ENCODE peak calls at places on chromosomes 1 and 21, in seven cellular contexts. One of them, this sample, is unnamed.

GRCh38 chr1:99533909-99534907 is 111.7 kb upstream of the PALMD start:
- DNase-seq in GM18507: no peak
- DNase-seq in hepatocyte: no peak
- DNase-seq in NCI-H524: no peak
- DNase-seq in mammary epithelial cell: no peak
- DNase-seq in HTR-8/SVneo: no peak
- DNase-seq in CD8-positive, alpha-beta T cell: no peak
- DNase-seq in this sample: no peak

GRCh38 chr1:99456536-99456935 is 189.4 kb upstream of the PALMD start:
- DNase-seq in mammary epithelial cell: peak
- DNase-seq in GM18507: no peak
- DNase-seq in CD8-positive, alpha-beta T cell: no peak
- DNase-seq in NCI-H524: no peak
- DNase-seq in HTR-8/SVneo: no peak
- DNase-seq in hepatocyte: no peak
- DNase-seq in this sample: no peak

GRCh38 chr1:183568176-183569041 is 21.9 kb downstream of the NCF2 start:
- DNase-seq in CD8-positive, alpha-beta T cell: no peak
- DNase-seq in NCI-H524: no peak
- DNase-seq in GM18507: no peak
- DNase-seq in mammary epithelial cell: no peak
- DNase-seq in hepatocyte: no peak
- DNase-seq in HTR-8/SVneo: no peak
- DNase-seq in this sample: no peak

GRCh38 chr1:77514871-77515776 is 167.3 kb downstream of the ZZZ3 start:
- DNase-seq in GM18507: no peak
- DNase-seq in hepatocyte: no peak
- DNase-seq in HTR-8/SVneo: no peak
- DNase-seq in mammary epithelial cell: no peak
- DNase-seq in CD8-positive, alpha-beta T cell: no peak
- DNase-seq in NCI-H524: no peak
- DNase-seq in this sample: no peak

GRCh38 chr1:152072311-152072710 is 16.6 kb downstream of the TCHHL1 start:
- DNase-seq in NCI-H524: no peak
- DNase-seq in GM18507: no peak
- DNase-seq in HTR-8/SVneo: no peak
- DNase-seq in mammary epithelial cell: no peak
- DNase-seq in hepatocyte: no peak
- DNase-seq in CD8-positive, alpha-beta T cell: no peak
- DNase-seq in this sample: no peak

GRCh38 chr1:10803971-10804820 is 7.8 kb upstream of the CASZ1 start:
- DNase-seq in NCI-H524: no peak
- DNase-seq in CD8-positive, alpha-beta T cell: no peak
- DNase-seq in HTR-8/SVneo: no peak
- DNase-seq in mammary epithelial cell: peak
- DNase-seq in GM18507: no peak
- DNase-seq in hepatocyte: peak
- DNase-seq in this sample: no peak

GRCh38 chr1:246503341-246503740 is 3.7 kb downstream of the SMYD3 start:
- DNase-seq in GM18507: no peak
- DNase-seq in NCI-H524: no peak
- DNase-seq in HTR-8/SVneo: peak
- DNase-seq in hepatocyte: no peak
- DNase-seq in mammary epithelial cell: peak
- DNase-seq in CD8-positive, alpha-beta T cell: no peak
- DNase-seq in this sample: no peak

GRCh38 chr1:22652881-22653316 is at the start of gene C1QB:
- DNase-seq in GM18507: no peak
- DNase-seq in CD8-positive, alpha-beta T cell: no peak
- DNase-seq in NCI-H524: no peak
- DNase-seq in hepatocyte: no peak
- DNase-seq in mammary epithelial cell: no peak
- DNase-seq in HTR-8/SVneo: no peak
- DNase-seq in this sample: no peak

GRCh38 chr21:24658016-24658415 is 949.3 kb downstream of the MRPL39 start:
- DNase-seq in mammary epithelial cell: no peak
- DNase-seq in hepatocyte: no peak
- DNase-seq in HTR-8/SVneo: no peak
- DNase-seq in GM18507: no peak
- DNase-seq in NCI-H524: no peak
- DNase-seq in CD8-positive, alpha-beta T cell: no peak
- DNase-seq in this sample: no peak

GRCh38 chr1:204359474-204360255 is at the start of gene PLEKHA6:
- DNase-seq in CD8-positive, alpha-beta T cell: no peak
- DNase-seq in GM18507: no peak
- DNase-seq in NCI-H524: peak
- DNase-seq in HTR-8/SVneo: peak
- DNase-seq in hepatocyte: peak
- DNase-seq in mammary epithelial cell: no peak
- DNase-seq in this sample: no peak

GRCh38 chr1:228071839-228072657 is 10.5 kb upstream of the ARF1 start:
- DNase-seq in NCI-H524: no peak
- DNase-seq in mammary epithelial cell: no peak
- DNase-seq in HTR-8/SVneo: no peak
- DNase-seq in GM18507: no peak
- DNase-seq in hepatocyte: no peak
- DNase-seq in CD8-positive, alpha-beta T cell: no peak
- DNase-seq in this sample: no peak

GRCh38 chr1:36567601-36568341 is 85.1 kb upstream of the CSF3R start:
- DNase-seq in hepatocyte: no peak
- DNase-seq in mammary epithelial cell: no peak
- DNase-seq in GM18507: no peak
- DNase-seq in CD8-positive, alpha-beta T cell: no peak
- DNase-seq in NCI-H524: peak
- DNase-seq in HTR-8/SVneo: no peak
- DNase-seq in this sample: no peak

GRCh38 chr1:224763126-224763764 is 147.1 kb downstream of the CNIH3 start:
- DNase-seq in NCI-H524: no peak
- DNase-seq in mammary epithelial cell: no peak
- DNase-seq in HTR-8/SVneo: no peak
- DNase-seq in CD8-positive, alpha-beta T cell: no peak
- DNase-seq in GM18507: no peak
- DNase-seq in hepatocyte: no peak
- DNase-seq in this sample: no peak

GRCh38 chr1:23178931-23179330 is 10.3 kb upstream of the LUZP1 start:
- DNase-seq in hepatocyte: no peak
- DNase-seq in HTR-8/SVneo: no peak
- DNase-seq in GM18507: no peak
- DNase-seq in CD8-positive, alpha-beta T cell: no peak
- DNase-seq in mammary epithelial cell: no peak
- DNase-seq in NCI-H524: peak
- DNase-seq in this sample: no peak

GRCh38 chr1:6002714-6003501 is 10.7 kb upstream of the NPHP4 start:
- DNase-seq in HTR-8/SVneo: no peak
- DNase-seq in NCI-H524: peak
- DNase-seq in hepatocyte: no peak
- DNase-seq in CD8-positive, alpha-beta T cell: no peak
- DNase-seq in mammary epithelial cell: no peak
- DNase-seq in GM18507: no peak
- DNase-seq in this sample: no peak

GRCh38 chr21:37367758-37368535 is 1.4 kb downstream of the DYRK1A start:
- DNase-seq in NCI-H524: no peak
- DNase-seq in CD8-positive, alpha-beta T cell: no peak
- DNase-seq in mammary epithelial cell: peak
- DNase-seq in hepatocyte: peak
- DNase-seq in GM18507: no peak
- DNase-seq in HTR-8/SVneo: no peak
- DNase-seq in this sample: peak

GRCh38 chr1:69737527-69738176 is 169.9 kb downstream of the LRRC7 start:
- DNase-seq in CD8-positive, alpha-beta T cell: no peak
- DNase-seq in hepatocyte: peak
- DNase-seq in HTR-8/SVneo: peak
- DNase-seq in mammary epithelial cell: peak
- DNase-seq in GM18507: no peak
- DNase-seq in NCI-H524: peak
- DNase-seq in this sample: no peak

GRCh38 chr21:42013901-42014300 is 3.7 kb upstream of the ZBTB21 start:
- DNase-seq in NCI-H524: peak
- DNase-seq in mammary epithelial cell: no peak
- DNase-seq in HTR-8/SVneo: no peak
- DNase-seq in CD8-positive, alpha-beta T cell: no peak
- DNase-seq in GM18507: no peak
- DNase-seq in hepatocyte: no peak
- DNase-seq in this sample: no peak

GRCh38 chr1:229596961-229597699 is 28.8 kb downstream of the TAF5L start:
- DNase-seq in mammary epithelial cell: no peak
- DNase-seq in NCI-H524: no peak
- DNase-seq in hepatocyte: no peak
- DNase-seq in CD8-positive, alpha-beta T cell: no peak
- DNase-seq in HTR-8/SVneo: no peak
- DNase-seq in GM18507: no peak
- DNase-seq in this sample: no peak

GRCh38 chr1:162056043-162056442 is 13.4 kb upstream of the NOS1AP start:
- DNase-seq in hepatocyte: peak
- DNase-seq in NCI-H524: peak
- DNase-seq in HTR-8/SVneo: peak
- DNase-seq in CD8-positive, alpha-beta T cell: peak
- DNase-seq in mammary epithelial cell: peak
- DNase-seq in GM18507: peak
- DNase-seq in this sample: no peak

This sample was measured in mesothelial cell of epicardium.